ENCODE peak calls at places on chromosomes 3 and 15, in nine cellular contexts. O is spleen, R is uterus, A is ovary, Y is gastrocnemius medialis, E is K562, M is stomach, Z is esophagus squamous epithelium, C is suprapubic skin. J is an unnamed sample.

GRCh38 chr15:32872606-32873291 is 154.9 kb downstream of the GREM1 start:
- DNase-seq in M (peak), O (no peak), C (no peak), Z (no peak), Y (peak), A (peak), E (no peak), R (peak), J (no peak)

GRCh38 chr15:77500986-77501385 is 80.3 kb downstream of the HMG20A start:
- DNase-seq in O (no peak), Z (no peak), Y (no peak), E (no peak), A (no peak), M (no peak), R (no peak), C (no peak), J (no peak)

GRCh38 chr15:79535536-79535935 is 103.4 kb downstream of the MINAR1 start:
- DNase-seq in M (no peak), R (no peak), O (no peak), C (no peak), Z (no peak), A (no peak), Y (no peak), E (no peak), J (no peak)

GRCh38 chr3:190586631-190587000 is 72.7 kb downstream of the IL1RAP start:
- DNase-seq in A (no peak), Y (no peak), C (no peak), Z (no peak), R (no peak), M (no peak), O (no peak), E (no peak), J (peak)

GRCh38 chr3:122021811-122022401 is at the start of gene ILDR1:
- DNase-seq in E (peak), A (no peak), M (peak), Z (no peak), Y (no peak), C (no peak), R (no peak), O (peak), J (no peak)

GRCh38 chr3:99504258-99504657 is 134.1 kb upstream of the COL8A1 start:
- DNase-seq in A (no peak), E (no peak), R (no peak), O (no peak), M (no peak), Y (no peak), C (no peak), Z (no peak), J (no peak)

GRCh38 chr15:66078196-66078928 is 175.2 kb downstream of the MEGF11 start:
- DNase-seq in O (peak), M (no peak), A (no peak), C (no peak), E (no peak), Y (no peak), R (no peak), Z (no peak), J (no peak)

GRCh38 chr3:179716811-179717210 is 64.0 kb downstream of the USP13 start:
- DNase-seq in R (no peak), Y (no peak), E (no peak), Z (no peak), A (no peak), M (no peak), O (no peak), C (no peak), J (peak)

GRCh38 chr15:66108483-66109270 is 144.9 kb downstream of the MEGF11 start:
- DNase-seq in C (no peak), E (no peak), Y (no peak), Z (no peak), O (peak), R (no peak), A (no peak), M (no peak), J (no peak)

GRCh38 chr15:65921780-65922179 is 52.5 kb downstream of the RAB11A start:
- DNase-seq in O (no peak), R (no peak), C (no peak), Z (no peak), M (no peak), Y (no peak), A (no peak), E (no peak), J (no peak)

DNA sequence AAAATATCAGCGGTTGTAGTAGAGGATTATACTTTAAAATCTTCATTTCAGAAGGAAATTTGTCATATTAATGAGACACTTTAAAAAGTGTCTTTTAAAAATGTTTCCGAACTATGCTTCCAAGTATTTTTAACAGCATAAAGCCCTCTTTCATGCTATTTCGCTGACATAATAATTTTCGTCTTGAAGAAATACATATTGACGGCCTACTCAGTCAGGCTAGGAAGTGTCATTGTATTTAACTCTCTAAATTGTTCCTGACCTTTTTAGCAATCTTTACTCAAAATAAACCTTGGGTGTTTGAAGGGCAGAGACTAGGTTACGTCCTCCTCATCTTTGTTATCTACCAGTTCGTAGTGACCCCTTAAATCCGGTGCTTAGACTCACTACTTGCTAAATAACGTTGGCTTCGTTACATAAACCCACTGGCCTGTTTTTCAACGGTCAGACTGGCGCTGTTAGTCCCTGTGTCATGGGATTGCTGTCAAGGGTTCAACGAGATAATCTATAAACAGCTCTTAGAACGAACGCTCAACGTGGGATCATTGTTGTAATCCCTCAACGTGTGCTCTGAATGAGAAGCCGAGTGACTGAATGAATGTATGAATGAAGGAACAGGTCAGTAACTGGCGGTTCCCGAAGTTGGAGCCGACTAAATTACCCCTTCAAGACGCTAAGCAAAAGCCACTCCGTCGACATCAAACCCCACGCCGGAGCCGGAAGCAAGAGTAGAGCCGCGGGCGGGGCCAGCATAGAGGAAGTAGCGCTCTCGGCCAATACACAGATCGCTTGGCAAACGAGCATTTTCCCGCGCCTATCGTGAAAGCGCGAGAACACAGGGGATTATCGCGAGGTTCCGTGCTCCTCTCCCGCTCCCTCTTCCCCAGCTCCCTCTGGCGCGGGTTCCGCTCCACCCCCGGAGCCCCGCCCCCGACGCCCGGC is 516 bp upstream of the LRRC28 start:
- DNase-seq in R (peak), M (peak), Z (peak), E (peak), Y (peak), A (peak), C (peak), O (peak), J (peak)
- TF ChIP-seq POLR2A in R (peak), M (peak), Z (peak), E (peak), Y (peak), A (peak), C (peak), O (peak), J (no peak)

GRCh38 chr3:185153170-185153733 is 392 bp upstream of the C3orf70 start:
- DNase-seq in E (no peak), Z (no peak), M (no peak), Y (no peak), O (no peak), A (no peak), R (no peak), C (no peak), J (no peak)

GRCh38 chr3:185151101-185151958 is 1.5 kb downstream of the C3orf70 start:
- DNase-seq in Y (no peak), C (no peak), M (no peak), E (no peak), R (no peak), Z (no peak), A (no peak), O (no peak), J (no peak)

GRCh38 chr3:185153861-185154629 is 1.2 kb upstream of the C3orf70 start:
- DNase-seq in A (peak), M (no peak), Y (no peak), C (no peak), Z (no peak), O (no peak), R (no peak), E (no peak), J (no peak)

GRCh38 chr3:185151959-185152432 is 864 bp downstream of the C3orf70 start:
- DNase-seq in Y (no peak), R (peak), M (no peak), E (no peak), O (no peak), C (no peak), A (no peak), Z (no peak), J (no peak)

GRCh38 chr3:185152433-185153169 is at the start of gene C3orf70:
- DNase-seq in O (peak), Y (no peak), M (peak), R (peak), A (peak), Z (no peak), C (no peak), E (peak), J (no peak)
- TF ChIP-seq POLR2A in O (no peak), Y (no peak), M (no peak), R (peak), A (peak), Z (peak), C (no peak), E (no peak), J (no peak)

GRCh38 chr15:90881978-90882721 is 2.2 kb upstream of the FES start:
- DNase-seq in Z (no peak), Y (no peak), C (no peak), M (no peak), R (no peak), A (no peak), E (no peak), O (peak), J (no peak)
- TF ChIP-seq POLR2A in Z (no peak), Y (no peak), C (no peak), M (no peak), R (no peak), A (no peak), E (peak), O (no peak), J (no peak)

GRCh38 chr15:44726568-44727461 is 9.5 kb upstream of the TRIM69 start:
- DNase-seq in Z (peak), A (no peak), O (no peak), Y (peak), E (peak), M (peak), C (no peak), R (peak), J (peak)
- TF ChIP-seq POLR2A in Z (peak), A (no peak), O (peak), Y (peak), E (peak), M (no peak), C (peak), R (peak), J (peak)

DNA sequence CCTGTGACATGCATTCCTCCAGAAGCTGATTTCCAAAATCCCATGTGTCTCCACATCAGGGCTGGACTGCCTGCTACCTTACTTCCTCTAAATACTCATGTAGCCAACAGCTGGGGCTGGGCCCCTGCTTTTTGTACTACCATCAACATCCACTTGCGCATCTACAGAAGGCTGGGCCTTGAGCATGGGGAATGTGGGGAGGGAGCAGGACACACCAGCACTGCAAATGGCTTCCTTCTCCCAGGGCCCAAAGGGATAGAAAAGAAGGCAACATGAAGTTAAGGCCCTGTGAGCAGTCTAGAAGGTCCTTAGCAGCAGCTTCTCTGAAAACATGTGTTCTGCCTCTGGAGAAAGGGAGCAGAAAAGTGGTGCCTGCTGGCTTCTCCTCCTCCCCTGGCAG is 27.2 kb downstream of the MKRN2 start:
- DNase-seq in Z (no peak), Y (no peak), M (no peak), R (no peak), A (no peak), C (no peak), O (no peak), E (no peak), J (no peak)
- TF ChIP-seq POLR2A in Z (no peak), Y (no peak), M (no peak), R (no peak), A (no peak), C (no peak), O (no peak), E (peak), J (no peak)

GRCh38 chr15:69457304-69458280 is 5.0 kb downstream of the RPLP1 start:
- DNase-seq in A (no peak), E (peak), M (no peak), Y (peak), Z (no peak), R (no peak), C (no peak), O (no peak), J (no peak)

GRCh38 chr15:69452702-69453513 is at the start of gene RPLP1:
- DNase-seq in R (peak), A (peak), C (peak), M (peak), O (peak), E (peak), Z (peak), Y (peak), J (peak)

GRCh38 chr15:69454953-69455352 is 2.3 kb downstream of the RPLP1 start:
- DNase-seq in R (no peak), E (no peak), O (no peak), C (no peak), Z (no peak), Y (no peak), M (no peak), A (no peak), J (no peak)

GRCh38 chr15:69459063-69459462 is 6.4 kb downstream of the RPLP1 start:
- DNase-seq in Y (no peak), Z (no peak), E (no peak), M (peak), R (no peak), A (no peak), C (no peak), O (no peak), J (no peak)

DNA sequence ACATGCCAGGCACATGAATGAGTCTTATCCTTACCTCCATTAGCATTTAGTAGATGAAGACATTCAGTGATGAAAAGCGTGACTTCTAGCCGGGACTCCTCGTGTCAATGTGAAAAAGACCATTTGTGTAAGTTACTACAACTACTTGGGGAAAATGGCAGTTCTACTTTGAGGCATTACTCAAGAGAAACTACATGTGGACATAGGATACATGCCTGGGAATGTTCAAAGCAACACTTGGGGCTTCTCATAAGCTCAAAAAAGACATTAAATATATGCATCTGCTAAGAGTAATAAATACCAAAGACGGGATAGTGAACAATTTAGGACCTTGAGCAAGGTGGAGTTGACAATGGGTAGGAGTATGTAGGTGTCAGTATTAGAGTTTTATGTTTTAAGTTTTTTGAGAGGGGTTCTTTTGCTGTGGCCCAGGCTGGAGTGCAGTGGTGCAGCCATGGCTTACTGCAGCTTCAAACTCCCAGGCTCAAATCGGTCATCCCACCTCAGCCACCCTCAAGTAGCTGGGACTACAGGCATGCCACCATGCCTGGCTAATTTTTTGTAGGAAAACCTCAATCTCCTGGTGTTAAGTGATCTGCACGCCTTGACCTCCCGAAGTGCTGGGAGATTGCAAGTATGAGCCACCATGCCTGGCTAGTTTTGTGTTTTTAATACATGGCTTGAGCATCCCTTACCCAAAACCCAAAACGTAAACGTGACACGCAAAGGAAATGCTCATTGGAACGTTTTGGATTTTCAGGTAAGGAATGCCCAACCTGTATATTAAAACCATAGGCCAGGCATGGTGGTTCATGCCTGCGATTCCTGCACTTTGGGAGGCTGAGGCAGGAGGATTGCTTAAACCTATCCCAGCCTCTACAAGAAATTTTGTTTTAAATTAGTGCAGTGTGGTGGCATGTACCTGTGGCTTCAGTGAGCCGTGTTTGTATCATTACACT is 3.9 kb downstream of the RPLP1 start:
- DNase-seq in E (no peak), M (no peak), Y (no peak), A (no peak), C (no peak), Z (no peak), R (no peak), O (no peak), J (no peak)
- TF ChIP-seq POLR2A in E (peak), M (no peak), Y (no peak), A (no peak), C (no peak), Z (no peak), R (no peak), O (no peak), J (no peak)

DNA sequence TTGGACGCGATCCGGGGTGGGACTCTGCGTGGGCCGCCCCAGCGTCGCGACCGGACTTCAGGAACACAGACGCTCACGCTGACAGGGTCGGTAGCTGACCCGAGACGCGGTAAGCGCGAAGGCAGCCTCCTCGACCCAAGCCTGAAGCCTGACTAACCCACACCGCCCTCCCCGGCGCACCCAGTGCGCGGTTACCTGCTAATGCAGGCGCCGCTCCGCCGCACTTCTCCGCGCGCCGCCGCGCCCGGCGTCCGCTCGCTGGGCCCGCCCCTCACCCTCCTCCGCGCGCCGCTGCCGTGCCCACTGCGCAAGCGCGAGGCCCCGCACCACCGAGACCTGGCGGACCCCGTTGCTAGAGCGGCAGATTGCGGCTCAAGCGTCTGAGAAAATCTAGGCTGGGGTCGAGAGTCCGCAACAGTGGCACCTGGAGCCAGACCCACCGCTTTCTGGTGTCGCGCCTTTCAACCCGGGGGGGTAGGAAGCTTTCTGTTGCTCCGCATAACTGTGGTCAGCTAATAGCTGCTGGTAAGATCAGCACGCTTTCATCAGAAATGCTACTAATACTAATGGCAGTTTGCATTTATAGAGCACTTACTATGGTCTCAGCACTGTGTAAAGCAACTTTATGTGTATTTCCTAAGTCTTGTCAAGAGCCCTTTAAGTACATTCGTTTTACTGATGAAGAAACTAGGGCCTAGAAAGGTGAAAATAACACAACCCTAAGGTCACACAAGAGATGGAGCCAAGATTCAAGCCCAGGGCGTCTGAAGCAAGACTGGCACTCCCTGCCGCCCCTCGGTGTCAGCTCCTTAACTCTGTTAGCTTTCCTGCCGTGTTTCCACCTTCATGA is at the start of gene TBCCD1:
- DNase-seq in A (peak), E (peak), Y (peak), R (peak), M (peak), Z (peak), C (peak), O (peak), J (peak)
- TF ChIP-seq POLR2A in A (peak), E (peak), Y (peak), R (peak), M (peak), Z (peak), C (peak), O (peak), J (peak)